ENCODE peak calls at places on chromosome 13, in six cellular contexts. R is mammary epithelial cell, S is heart left ventricle, P is tibial nerve, E is cardiac muscle cell, M is WTC11. Y is an unnamed sample.

GRCh38 chr13:25973085-25973484 is 78.7 kb downstream of the SHISA2 start:
- DNase-seq in R (no peak), S (no peak), P (no peak), E (peak), M (no peak), Y (no peak)

GRCh38 chr13:110113284-110113764 is 193.6 kb downstream of the COL4A1 start:
- DNase-seq in R (peak), S (no peak), P (no peak), E (no peak), M (no peak), Y (no peak)

GRCh38 chr13:44435142-44435982 is 61.7 kb downstream of the SERP2 start:
- DNase-seq in R (peak), S (peak), P (peak), E (peak), M (peak), Y (peak)

GRCh38 chr13:42333613-42334328 is 61.8 kb downstream of the AKAP11 start:
- DNase-seq in R (peak), S (no peak), P (no peak), E (peak), M (no peak), Y (no peak)

GRCh38 chr13:27820524-27821482 is 28.5 kb downstream of the GSX1 start:
- DNase-seq in R (peak), S (no peak), P (no peak), E (no peak), M (peak), Y (no peak)

GRCh38 chr13:108220042-108220441 is 1.9 kb downstream of the ABHD13 start:
- DNase-seq in R (peak), S (no peak), P (no peak), E (no peak), M (no peak), Y (peak)

GRCh38 chr13:101303512-101303911 is 112.8 kb downstream of the NALCN start:
- DNase-seq in R (no peak), S (no peak), P (no peak), E (no peak), M (no peak), Y (no peak)

GRCh38 chr13:51122868-51123267 is 11.8 kb upstream of the C13orf42 start:
- DNase-seq in R (no peak), S (no peak), P (no peak), E (no peak), M (no peak), Y (no peak)

GRCh38 chr13:41075034-41075433 is 13.7 kb downstream of the WBP4 start:
- DNase-seq in R (no peak), S (no peak), P (no peak), E (peak), M (no peak), Y (no peak)

GRCh38 chr13:31970237-31970930 is 61.2 kb upstream of the FRY start:
- DNase-seq in R (peak), S (no peak), P (no peak), E (no peak), M (no peak), Y (no peak)

GRCh38 chr13:42040730-42041016 is 7.8 kb upstream of the DGKH start:
- DNase-seq in R (no peak), S (no peak), P (no peak), E (no peak), M (no peak), Y (no peak)

GRCh38 chr13:74966814-74967213 is 515.2 kb downstream of the TBC1D4 start:
- DNase-seq in R (no peak), S (no peak), P (no peak), E (peak), M (no peak), Y (no peak)

GRCh38 chr13:40124648-40125045 is 469.2 kb downstream of the COG6 start:
- DNase-seq in R (no peak), S (no peak), P (no peak), E (no peak), M (no peak), Y (no peak)

GRCh38 chr13:83453300-83453699 is 429.0 kb downstream of the SLITRK1 start:
- DNase-seq in R (no peak), S (no peak), P (no peak), E (no peak), M (no peak), Y (no peak)

GRCh38 chr13:30456290-30456689 is 9.4 kb downstream of the HMGB1 start:
- DNase-seq in R (no peak), S (no peak), P (no peak), E (no peak), M (no peak), Y (no peak)

GRCh38 chr13:112930192-112930591 is 38.8 kb upstream of the MCF2L start:
- DNase-seq in R (no peak), S (no peak), P (no peak), E (no peak), M (no peak), Y (no peak)

GRCh38 chr13:112932971-112933370 is 36.0 kb upstream of the MCF2L start:
- DNase-seq in R (no peak), S (no peak), P (no peak), E (no peak), M (no peak), Y (no peak)

GRCh38 chr13:112929778-112930055 is 39.3 kb upstream of the MCF2L start:
- DNase-seq in R (no peak), S (no peak), P (no peak), E (no peak), M (no peak), Y (no peak)

GRCh38 chr13:112928958-112929777 is 39.8 kb upstream of the MCF2L start:
- DNase-seq in R (no peak), S (no peak), P (no peak), E (no peak), M (no peak), Y (no peak)

DNA sequence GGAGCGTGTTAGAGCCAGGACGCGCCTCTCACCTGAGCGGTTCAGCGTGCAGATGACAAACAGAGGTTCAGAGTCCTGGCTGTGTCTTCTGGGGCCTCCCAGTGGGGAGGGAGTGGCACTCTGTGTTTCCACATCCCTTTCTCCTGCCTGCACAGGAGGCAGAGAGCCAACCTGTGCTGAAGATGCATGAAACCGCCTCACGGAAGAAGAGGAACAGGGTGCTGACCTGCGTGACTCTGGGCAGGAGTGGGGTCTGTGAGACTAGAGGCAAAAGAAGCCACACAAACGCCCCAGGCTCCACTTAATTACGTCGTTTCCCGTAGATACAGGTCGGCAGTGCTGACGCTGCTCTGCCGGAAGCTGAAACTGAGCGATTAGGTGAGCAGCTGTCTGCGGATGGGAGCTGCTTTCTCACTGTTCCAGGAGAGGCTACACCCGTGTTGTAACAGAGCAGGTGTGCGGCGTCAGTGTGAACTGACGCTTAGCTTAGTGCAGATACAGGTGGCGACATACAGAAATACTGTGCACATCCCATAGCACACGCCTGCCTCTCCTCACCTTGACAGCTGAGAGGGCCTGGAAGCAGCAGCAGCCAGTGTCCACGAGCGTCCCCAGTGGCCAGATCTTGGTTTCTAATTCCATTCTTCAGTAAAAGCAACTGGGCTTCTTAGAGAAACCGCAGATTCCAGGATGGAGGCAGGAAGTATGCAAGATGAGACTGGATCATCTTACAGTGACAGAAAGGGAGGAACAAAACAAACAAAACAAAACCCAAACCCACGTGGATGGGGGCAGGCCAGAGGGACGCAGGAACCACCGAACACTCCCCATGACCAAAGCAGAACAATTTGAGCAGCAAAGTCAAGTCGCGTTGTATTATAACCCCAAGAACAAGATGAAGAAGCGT is 37.7 kb upstream of the MCF2L start:
- DNase-seq in R (peak), S (no peak), P (no peak), E (peak), M (peak), Y (no peak)
- TF ChIP-seq CTCF in R (peak), S (peak), P (peak), E (peak), M (no peak), Y (no peak)

DNA sequence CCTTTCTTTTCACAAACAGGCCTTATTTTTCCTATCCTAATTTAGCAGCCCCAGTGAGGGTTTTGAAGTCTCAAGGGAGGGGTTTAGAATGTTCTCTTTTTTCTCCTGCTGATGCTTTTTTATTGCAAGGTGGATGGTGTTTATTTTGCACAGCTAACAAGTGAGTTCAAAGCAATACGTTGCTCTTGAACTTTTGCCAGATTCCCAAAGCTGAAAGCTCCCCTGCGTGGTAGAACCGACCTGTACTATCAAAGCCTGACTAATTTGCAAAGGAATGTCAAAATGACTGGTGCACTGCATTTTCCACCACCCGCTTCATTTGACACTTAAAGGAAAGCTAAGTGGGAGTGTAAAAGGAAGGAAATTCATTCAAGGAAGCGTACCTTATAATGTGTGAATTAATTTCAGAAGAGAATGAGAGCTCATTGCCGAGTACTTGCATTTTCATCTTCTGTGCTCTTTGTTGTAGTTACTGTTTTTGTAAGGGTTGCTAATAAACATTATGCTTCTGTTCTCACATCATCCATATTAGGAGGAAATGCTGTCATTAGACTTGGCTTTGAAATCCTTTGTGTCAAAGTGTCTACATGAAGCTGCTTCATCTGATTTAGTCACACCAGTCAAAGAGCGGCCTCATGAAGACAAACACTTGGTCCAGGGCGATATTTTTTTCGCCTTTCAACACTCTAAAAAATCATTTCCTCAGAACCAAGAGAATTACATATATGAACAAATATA is 105.2 kb downstream of the SPRY2 start:
- DNase-seq in R (peak), S (no peak), P (no peak), E (peak), M (no peak), Y (peak)
- TF ChIP-seq CTCF in R (no peak), S (no peak), P (no peak), E (no peak), M (no peak), Y (no peak)

DNA sequence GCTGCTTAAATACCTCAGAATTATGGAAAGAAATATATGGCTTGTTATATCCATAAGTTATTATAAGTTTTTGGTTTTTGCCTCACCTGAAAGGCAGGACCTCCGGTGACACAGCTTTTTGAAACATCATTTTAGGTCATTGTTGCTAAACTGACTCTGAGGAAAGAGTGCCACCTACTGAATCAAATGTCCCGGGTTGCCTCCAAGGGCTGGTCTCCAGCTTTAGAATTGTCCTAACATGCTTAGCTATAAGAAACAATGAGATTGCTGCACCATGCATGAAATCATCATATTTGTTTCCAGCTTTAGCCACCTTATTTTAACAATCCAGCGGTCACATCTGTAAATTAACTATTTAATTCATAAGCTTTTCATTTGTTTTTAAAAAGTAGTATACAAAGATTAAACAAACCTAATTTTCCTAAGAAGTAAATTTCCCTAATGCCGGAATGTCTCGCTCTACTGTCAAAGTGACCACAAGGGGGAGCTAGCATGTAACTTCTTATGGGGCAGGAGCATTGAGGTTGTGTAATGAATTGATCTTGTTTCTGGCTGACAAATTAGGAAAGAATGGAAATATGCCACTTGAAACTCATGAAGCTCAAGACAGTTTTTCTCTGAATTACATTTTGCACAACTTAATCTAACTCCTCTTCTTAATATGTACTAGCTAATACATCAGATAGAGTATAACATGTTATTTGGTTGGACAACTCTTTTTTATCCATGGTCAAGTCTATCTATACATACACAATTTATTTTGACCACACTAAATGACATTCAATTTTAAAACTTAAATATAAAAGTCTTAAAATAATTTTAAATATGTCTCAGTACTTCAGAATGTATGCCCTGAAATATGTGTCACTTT is 6.7 kb upstream of the PCDH17 start:
- DNase-seq in R (peak), S (no peak), P (no peak), E (peak), M (peak), Y (peak)
- TF ChIP-seq CTCF in R (peak), S (peak), P (peak), E (peak), M (peak), Y (peak)

DNA sequence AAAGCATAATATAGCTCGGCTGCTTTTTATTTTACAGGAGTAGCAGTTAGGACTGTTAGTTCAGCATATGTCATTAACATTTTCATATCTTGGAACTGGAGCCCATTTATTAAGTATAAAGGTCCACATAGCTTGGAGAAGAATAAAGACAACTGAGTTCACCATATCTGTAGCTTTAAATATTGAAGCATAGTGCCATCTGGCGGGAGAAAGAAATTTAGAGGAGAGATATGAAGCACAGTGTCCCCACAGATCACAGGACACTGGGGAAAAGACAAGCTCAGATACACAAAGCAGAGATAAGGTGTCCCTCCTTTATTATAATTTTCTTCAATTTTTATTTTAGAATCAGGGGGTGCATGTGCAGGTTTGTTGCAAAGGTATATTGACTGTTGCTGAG is 104.7 kb upstream of the FREM2 start:
- DNase-seq in R (peak), S (no peak), P (no peak), E (peak), M (no peak), Y (no peak)
- TF ChIP-seq CTCF in R (peak), S (peak), P (no peak), E (peak), M (peak), Y (no peak)

GRCh38 chr13:24148414-24149305 is 11.9 kb upstream of the SPATA13 start:
- DNase-seq in R (peak), S (no peak), P (no peak), E (no peak), M (no peak), Y (peak)
- TF ChIP-seq CTCF in R (no peak), S (no peak), P (no peak), E (no peak), M (no peak), Y (no peak)

Y was measured in lung.